ENCODE peak calls at places on chromosomes 11 and 22, in six cellular contexts. M is GM19239; X is CD8-positive, alpha-beta T cell; E is central memory CD4-positive, alpha-beta T cell; Z is left cardiac atrium; I is epithelial cell of prostate. O is an unnamed sample.

GRCh38 chr11:31236052-31236652 is 133.4 kb downstream of the DCDC1 start:
- DNase-seq in M (no peak), X (no peak), E (no peak), Z (no peak), I (no peak), O (no peak)

GRCh38 chr11:29019960-29020683 is 911.9 kb downstream of the METTL15 start:
- DNase-seq in M (no peak), X (no peak), E (no peak), Z (no peak), I (no peak), O (no peak)

GRCh38 chr11:48034926-48035876 is 54.8 kb downstream of the PTPRJ start:
- DNase-seq in M (no peak), X (no peak), E (no peak), Z (peak; percentile 70), I (no peak), O (peak; percentile 20)

GRCh38 chr22:31451709-31452571 is 37.7 kb downstream of the EIF4ENIF1 start:
- DNase-seq in M (peak; percentile 16), X (no peak), E (peak; percentile 25), Z (no peak), I (no peak), O (no peak)

GRCh38 chr11:105969756-105970155 is 52.3 kb downstream of the MSANTD4 start:
- DNase-seq in M (no peak), X (no peak), E (no peak), Z (no peak), I (no peak), O (no peak)

GRCh38 chr11:35216962-35217667 is 78.1 kb downstream of the CD44 start:
- DNase-seq in M (no peak), X (peak; percentile 60), E (peak; percentile 69), Z (no peak), I (no peak), O (no peak)

GRCh38 chr11:120810251-120810650 is 213.7 kb upstream of the TBCEL start:
- DNase-seq in M (no peak), X (no peak), E (no peak), Z (no peak), I (no peak), O (no peak)

GRCh38 chr11:2582958-2583604 is 116.7 kb downstream of the KCNQ1OT1 start:
- DNase-seq in M (no peak), X (no peak), E (no peak), Z (peak; percentile 15), I (no peak), O (peak; percentile 25)

GRCh38 chr11:111719379-111719778 is 46.8 kb downstream of the PPP2R1B start:
- DNase-seq in M (no peak), X (no peak), E (no peak), Z (no peak), I (no peak), O (no peak)

GRCh38 chr11:103673773-103674172 is 362.7 kb upstream of the DDI1 start:
- DNase-seq in M (no peak), X (no peak), E (no peak), Z (no peak), I (no peak), O (no peak)

GRCh38 chr22:45636668-45637067 is 35.0 kb upstream of the ATXN10 start:
- DNase-seq in M (no peak), X (no peak), E (no peak), Z (no peak), I (no peak), O (no peak)